ENCODE peak calls at places on chromosomes 2 and 18, in six cellular contexts. R, B, P, V, C and S are unnamed samples.

GRCh38 chr2:70685771-70686171 is 82.2 kb downstream of the ADD2 start:
- DNase-seq in V (no peak), B (no peak), R (no peak), P (no peak), C (no peak), S (no peak)

GRCh38 chr2:5877360-5877759 is 185.2 kb downstream of the SOX11 start:
- DNase-seq in B (no peak), C (no peak), V (no peak), R (no peak), P (no peak), S (no peak)

GRCh38 chr18:37176307-37176934 is 347.5 kb downstream of the KIAA1328 start:
- DNase-seq in P (no peak), C (no peak), V (no peak), R (no peak), B (no peak), S (no peak)

GRCh38 chr2:238235331-238235732 is 4.5 kb downstream of the HES6 start:
- DNase-seq in C (no peak), P (no peak), B (no peak), R (peak; percentile 46), V (no peak), S (no peak)

GRCh38 chr2:166230024-166230723 is 102.4 kb upstream of the SCN1A start:
- DNase-seq in R (peak; percentile 48), P (no peak), V (no peak), C (no peak), B (no peak), S (no peak)

GRCh38 chr2:161312996-161313395 is 4.8 kb downstream of the PSMD14 start:
- DNase-seq in P (no peak), R (peak; percentile 58), B (no peak), C (no peak), V (no peak), S (no peak)

GRCh38 chr2:134435505-134435904 is 181.6 kb downstream of the MGAT5 start:
- DNase-seq in V (no peak), C (no peak), B (no peak), R (no peak), P (no peak), S (no peak)

GRCh38 chr18:56676639-56677038 is 25.5 kb downstream of the WDR7 start:
- DNase-seq in V (no peak), C (no peak), P (no peak), B (peak; percentile 5), R (no peak), S (no peak)

GRCh38 chr2:40049782-40050181 is 270.7 kb upstream of the THUMPD2 start:
- DNase-seq in P (no peak), R (peak; percentile 2), V (no peak), C (no peak), B (no peak), S (no peak)

GRCh38 chr18:57043241-57043640 is 103.6 kb upstream of the BOD1L2 start:
- DNase-seq in R (no peak), C (no peak), P (no peak), V (no peak), B (no peak), S (no peak)

GRCh38 chr2:6788614-6789013 is 77.1 kb downstream of the CMPK2 start:
- DNase-seq in P (no peak), V (no peak), C (no peak), B (no peak), R (no peak), S (no peak)

GRCh38 chr2:135845997-135846396 is 9.0 kb upstream of the LCT start:
- DNase-seq in V (no peak), R (no peak), B (no peak), P (no peak), C (no peak), S (no peak)

GRCh38 chr2:65413610-65414009 is 18.8 kb downstream of the SPRED2 start:
- DNase-seq in R (no peak), V (no peak), B (no peak), P (no peak), C (no peak), S (no peak)

GRCh38 chr2:166335284-166335683 is 40.5 kb downstream of the SCN9A start:
- DNase-seq in R (no peak), C (no peak), V (no peak), P (no peak), B (no peak), S (no peak)

GRCh38 chr18:57004366-57005121 is 142.3 kb upstream of the BOD1L2 start:
- DNase-seq in P (no peak), V (no peak), B (no peak), C (no peak), R (peak; percentile 75), S (no peak)

GRCh38 chr2:33457588-33458247 is 18.7 kb upstream of the RASGRP3 start:
- DNase-seq in B (peak; percentile 79), R (no peak), V (no peak), P (no peak), C (no peak), S (no peak)

GRCh38 chr2:227326783-227327182 is 1.7 kb downstream of the MFF start:
- DNase-seq in C (no peak), R (peak; percentile 19), B (no peak), P (no peak), V (no peak), S (no peak)

GRCh38 chr18:49961271-49961670 is 147.9 kb upstream of the ACAA2 start:
- DNase-seq in R (no peak), P (no peak), B (no peak), V (no peak), C (no peak), S (no peak)

GRCh38 chr2:98012561-98012979 is 16.8 kb upstream of the TMEM131 start:
- DNase-seq in C (no peak), V (peak; percentile 88), P (no peak), R (no peak), B (no peak), S (no peak)

GRCh38 chr2:239249048-239249447 is 151.8 kb downstream of the HDAC4 start:
- DNase-seq in C (no peak), R (no peak), P (no peak), V (no peak), B (no peak), S (no peak)

GRCh38 chr2:239246723-239247122 is 154.1 kb downstream of the HDAC4 start:
- DNase-seq in C (no peak), B (no peak), P (no peak), V (no peak), R (no peak), S (no peak)

GRCh38 chr2:239245872-239246701 is 154.7 kb downstream of the HDAC4 start:
- DNase-seq in B (no peak), P (no peak), C (no peak), V (no peak), R (no peak), S (no peak)

GRCh38 chr2:239249781-239250180 is 151.0 kb downstream of the HDAC4 start:
- DNase-seq in P (no peak), C (no peak), B (no peak), V (no peak), R (no peak), S (no peak)

GRCh38 chr2:239247401-239248245 is 153.2 kb downstream of the HDAC4 start:
- DNase-seq in B (no peak), P (no peak), V (no peak), C (no peak), R (no peak), S (no peak)
- H3K4me1 ChIP-seq in B (peaks cover 7% of the 10 kb centered on the region), P (no peaks in the 10 kb centered on the region), V (peaks cover under 1% of the 10 kb centered on the region), C (no peaks in the 10 kb centered on the region), R (no peaks in the 10 kb centered on the region), S (peaks cover 37% of the 10 kb centered on the region)

DNA sequence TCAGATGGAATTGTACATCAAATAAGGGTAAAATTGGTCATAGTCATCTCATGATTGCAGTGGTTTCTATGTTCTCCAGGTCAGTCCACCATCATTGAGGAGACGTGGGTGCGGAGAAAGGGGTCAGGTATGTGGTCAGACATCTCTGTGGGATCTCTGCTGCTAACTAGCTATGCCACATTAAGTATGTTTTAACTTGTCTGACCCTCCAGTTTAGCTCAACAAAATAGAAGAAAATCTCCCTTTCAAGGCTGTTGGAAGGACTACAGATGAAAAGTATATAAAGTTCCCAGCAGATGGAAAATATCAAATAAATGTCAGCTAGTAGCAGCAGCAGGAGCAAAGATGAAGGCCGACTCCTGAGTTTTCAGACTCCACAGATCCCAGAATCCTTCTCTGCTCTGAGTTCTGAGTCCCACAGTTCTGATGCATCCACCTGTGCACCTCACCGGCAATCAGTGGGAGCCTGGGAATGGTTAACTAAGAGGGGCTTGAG is 106.6 kb upstream of the CYP1B1 start:
- DNase-seq in B (no peak), V (no peak), P (no peak), R (no peak), C (no peak), S (no peak)
- H3K4me1 ChIP-seq in B (no peaks in the 10 kb centered on the region), V (peaks cover 10% of the 10 kb centered on the region), P (peaks cover 8% of the 10 kb centered on the region), R (peaks cover 48% of the 10 kb centered on the region), C (peaks cover 12% of the 10 kb centered on the region), S (peaks cover 33% of the 10 kb centered on the region)

GRCh38 chr2:128375454-128375853 is 56.8 kb upstream of the HS6ST1 start:
- DNase-seq in P (no peak), R (no peak), V (no peak), B (no peak), C (no peak), S (peak; percentile 82)
- H3K4me1 ChIP-seq in P (peaks cover 11% of the 10 kb centered on the region), R (peaks cover 34% of the 10 kb centered on the region), V (no peaks in the 10 kb centered on the region), B (peaks cover 6% of the 10 kb centered on the region), C (no peaks in the 10 kb centered on the region), S (peaks cover 94% of the 10 kb centered on the region)

DNA sequence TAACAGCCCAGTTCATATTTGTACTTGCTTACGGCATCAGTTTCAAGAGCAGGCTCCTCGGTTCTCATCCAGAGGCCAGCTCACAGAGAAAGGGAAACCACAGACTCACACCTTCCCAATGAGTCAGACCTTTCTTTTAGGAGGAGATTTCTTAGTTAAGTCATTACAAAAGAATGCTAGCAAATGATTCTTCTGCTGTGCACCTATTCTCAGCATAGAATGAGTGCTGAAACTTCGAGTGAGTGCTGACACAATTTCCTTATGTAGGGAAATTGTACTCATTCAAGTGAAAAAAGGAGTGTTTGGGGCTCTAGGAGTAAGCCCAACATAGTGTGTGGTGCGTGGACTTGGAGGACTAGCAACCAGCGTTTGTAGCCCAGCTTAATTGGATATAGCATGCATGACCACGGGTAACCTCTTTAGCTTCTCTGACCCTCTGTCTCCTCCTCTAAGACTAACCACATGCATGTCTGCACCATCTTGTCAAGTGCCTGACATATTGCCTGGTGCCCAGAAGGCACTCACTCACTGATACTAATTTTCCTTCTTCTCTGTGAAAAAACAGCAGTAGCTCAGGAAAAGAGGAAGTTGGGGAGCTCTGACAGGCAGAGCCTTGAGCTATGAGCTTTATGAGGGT is 87.0 kb downstream of the ALPK2 start:
- DNase-seq in R (peak; percentile 98), P (no peak), B (no peak), V (no peak), C (peak; percentile 67), S (no peak)
- H3K4me1 ChIP-seq in R (peaks cover 26% of the 10 kb centered on the region), P (no peaks in the 10 kb centered on the region), B (peaks cover 83% of the 10 kb centered on the region), V (peaks cover 3% of the 10 kb centered on the region), C (peaks cover 71% of the 10 kb centered on the region), S (peaks cover 20% of the 10 kb centered on the region)

DNA sequence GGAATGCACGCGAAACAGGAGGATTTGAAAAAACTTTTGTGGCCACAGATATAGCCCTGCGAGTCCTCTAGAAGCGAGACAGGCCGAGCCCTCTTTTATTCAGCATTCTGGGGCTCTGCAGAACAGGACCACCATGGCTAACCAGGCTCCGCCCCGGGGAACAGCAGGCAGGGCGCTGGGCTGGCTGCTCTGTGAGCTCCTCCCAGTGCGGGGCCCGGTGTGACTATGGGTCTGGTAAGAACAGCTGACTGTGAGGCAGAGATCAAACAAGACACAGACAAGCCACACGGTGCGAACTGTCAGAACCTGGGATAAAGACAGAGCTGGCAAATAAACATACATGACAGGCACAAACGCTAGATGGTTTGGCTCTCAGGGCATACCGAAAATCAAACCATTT is 15.5 kb downstream of the PXDN start:
- DNase-seq in B (peak; percentile 74), V (no peak), C (no peak), R (no peak), P (no peak), S (no peak)
- H3K4me1 ChIP-seq in B (peaks cover 30% of the 10 kb centered on the region), V (no peaks in the 10 kb centered on the region), C (peaks cover 20% of the 10 kb centered on the region), R (peaks cover 43% of the 10 kb centered on the region), P (no peaks in the 10 kb centered on the region), S (peaks cover 50% of the 10 kb centered on the region)